ENCODE peak calls at places on chromosomes 2 and 18, in ten cellular contexts. C, S, O, U, J, B, A, R, Z and L are unnamed samples. For H3K9me3 and H3K36me3, the result is how much of the 10 kb centered on the place peaks cover.

GRCh38 chr2:188701836-188702235 is 272.3 kb upstream of the COL3A1 start:
- DNase-seq in C (no peak), S (no peak), O (no peak), U (peak), J (no peak), B (no peak), A (peak), R (no peak), Z (no peak), L (no peak)

GRCh38 chr18:46253498-46253897 is 149.3 kb downstream of the HAUS1 start:
- DNase-seq in C (no peak), S (no peak), O (peak), U (peak), J (no peak), B (no peak), A (peak), R (no peak), Z (no peak), L (no peak)

GRCh38 chr18:71293322-71293721 is 1004.5 kb downstream of the SOCS6 start:
- DNase-seq in C (no peak), S (no peak), O (no peak), U (peak), J (no peak), B (no peak), A (no peak), R (no peak), Z (no peak), L (no peak)

GRCh38 chr2:218859556-218859993 is at the start of gene WNT6:
- DNase-seq in C (no peak), S (no peak), O (no peak), U (no peak), J (no peak), B (no peak), A (peak), R (peak), Z (peak), L (peak)

GRCh38 chr2:74191596-74192380 is 6.6 kb upstream of the MTHFD2 start:
- DNase-seq in C (no peak), S (peak), O (no peak), U (no peak), J (no peak), B (no peak), A (no peak), R (no peak), Z (no peak), L (no peak)

GRCh38 chr2:54478899-54479298 is 22.8 kb downstream of the SPTBN1 start:
- DNase-seq in C (no peak), S (no peak), O (no peak), U (no peak), J (no peak), B (no peak), A (no peak), R (no peak), Z (no peak), L (no peak)

GRCh38 chr2:88054300-88055048 is 1.1 kb downstream of the KRCC1 start:
- DNase-seq in C (no peak), S (no peak), O (peak), U (peak), J (no peak), B (no peak), A (no peak), R (no peak), Z (no peak), L (no peak)

GRCh38 chr2:66985901-66986300 is 411.2 kb upstream of the ETAA1 start:
- DNase-seq in C (no peak), S (no peak), O (no peak), U (peak), J (no peak), B (no peak), A (peak), R (no peak), Z (no peak), L (no peak)

DNA sequence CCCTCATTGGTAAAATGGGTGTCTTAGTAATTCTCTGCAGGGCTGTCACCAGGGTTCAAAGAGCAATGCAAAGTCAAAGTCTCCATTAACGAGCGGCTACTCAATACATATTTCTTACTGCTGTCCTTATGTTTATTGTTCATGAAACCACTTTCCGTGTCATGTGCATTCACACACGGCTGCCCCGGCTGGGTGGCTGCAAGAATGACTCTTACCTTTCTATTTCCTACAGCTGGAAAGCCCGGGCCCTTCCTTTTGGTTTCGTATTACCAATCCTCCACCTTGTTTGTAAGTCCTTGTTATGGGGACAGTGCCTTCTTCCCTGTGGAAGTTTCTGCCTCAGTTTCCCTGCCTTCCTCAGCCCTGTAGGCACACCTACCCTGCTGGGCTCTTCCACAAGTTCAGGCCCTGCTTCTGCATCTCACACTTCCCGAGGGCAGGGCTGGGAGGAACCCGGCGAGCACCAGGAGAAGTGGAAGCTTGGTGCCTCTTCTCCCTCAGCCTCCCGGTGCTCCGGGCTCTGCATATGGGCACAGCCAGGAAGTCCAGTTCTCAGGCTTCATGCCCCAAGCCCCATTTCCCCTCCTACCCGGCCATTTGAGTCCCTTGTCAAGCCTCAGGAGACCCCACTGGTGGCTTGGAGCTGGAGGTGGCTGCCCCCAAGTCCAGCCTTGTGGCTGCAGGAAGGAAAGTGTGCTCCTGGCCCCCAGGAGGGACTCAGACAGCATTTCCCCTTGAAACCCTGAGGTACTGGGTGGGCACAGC is 18.7 kb upstream of the ACKR3 start:
- DNase-seq in C (no peak), S (no peak), O (no peak), U (no peak), J (no peak), B (no peak), A (no peak), R (no peak), Z (no peak), L (no peak)
- H3K4me3 ChIP-seq in C (no peak), S (no peak), O (no peak), U (no peak), J (no peak), B (no peak), A (no peak), R (no peak), Z (no peak), L (no peak)

DNA sequence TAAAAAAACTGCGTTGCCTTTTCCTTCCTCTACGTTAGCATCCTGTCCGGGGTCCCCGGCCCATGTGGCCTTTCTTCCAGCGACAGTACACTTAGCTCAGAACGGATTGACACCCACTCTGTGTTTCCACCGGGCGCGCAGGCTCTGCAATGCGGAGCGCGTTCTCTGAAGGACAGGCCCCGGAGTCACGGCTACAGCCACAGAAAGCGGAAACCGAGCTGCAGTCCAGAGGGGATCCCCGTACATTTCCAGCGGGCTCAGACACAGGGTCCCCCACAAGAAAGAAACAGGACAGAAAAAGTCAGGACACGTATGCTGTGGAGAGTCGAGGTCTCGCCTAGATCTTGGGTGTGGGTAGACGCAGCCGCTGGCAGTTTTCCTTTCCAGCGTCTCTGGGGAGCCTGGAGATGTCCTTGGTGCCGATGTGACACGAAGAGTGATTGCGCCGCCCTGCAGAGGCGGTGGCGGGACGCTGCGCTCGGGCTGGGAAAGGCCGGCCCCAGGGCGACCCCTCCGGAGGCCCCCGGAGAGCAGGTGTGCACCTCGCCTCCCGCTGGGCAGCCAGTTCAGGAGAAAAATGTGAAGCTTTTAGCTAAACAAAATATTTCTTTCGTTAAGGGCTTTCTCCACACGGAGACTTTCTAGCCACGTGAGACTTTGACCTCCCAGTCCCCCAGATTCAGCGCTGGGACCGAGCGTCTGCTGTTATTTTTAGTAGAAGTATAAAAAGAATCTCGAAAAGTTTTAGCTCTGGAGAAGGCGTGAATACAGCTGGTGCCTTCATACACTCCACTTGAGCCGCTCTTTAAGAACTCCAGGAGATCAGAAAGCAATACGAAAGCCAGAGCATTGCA is 1.3 kb upstream of the ACKR3 start:
- DNase-seq in C (no peak), S (peak), O (peak), U (peak), J (no peak), B (no peak), A (peak), R (peak), Z (peak), L (peak)
- H3K9me3 ChIP-seq in C (under half), S (under half), O (under half), U (under half), J (under half), B (under half), A (under half), R (under half), Z (under half), L (under half)

GRCh38 chr2:216160786-216161185 is 51.6 kb downstream of the XRCC5 start:
- DNase-seq in C (no peak), S (no peak), O (no peak), U (no peak), J (no peak), B (no peak), A (no peak), R (no peak), Z (no peak), L (no peak)
- H3K36me3 ChIP-seq in C (half or more), S (under half), O (under half), U (half or more), J (under half), B (half or more), A (half or more), R (half or more), Z (under half), L (half or more)

DNA sequence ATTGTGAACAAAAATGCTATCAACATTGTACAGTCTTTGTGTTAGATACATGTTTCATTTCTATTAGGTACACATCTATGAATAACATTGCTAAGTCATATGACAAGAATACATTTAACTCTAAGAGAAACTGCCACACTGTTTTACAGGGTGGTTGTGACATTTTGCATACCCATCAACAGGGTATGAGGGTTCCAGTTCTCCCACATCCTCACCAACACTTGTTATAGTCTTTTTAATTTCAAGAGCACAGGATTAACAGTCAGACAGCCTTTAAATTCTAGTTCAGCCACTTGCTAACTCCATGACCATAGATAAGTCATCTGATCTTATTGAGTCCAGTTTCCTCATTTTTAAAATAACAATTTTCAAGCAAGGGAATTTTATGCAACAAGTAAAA is 92.5 kb upstream of the PPP1CB start:
- DNase-seq in C (no peak), S (no peak), O (no peak), U (no peak), J (no peak), B (no peak), A (no peak), R (no peak), Z (no peak), L (no peak)
- H3K4me3 ChIP-seq in C (no peak), S (no peak), O (no peak), U (no peak), J (no peak), B (no peak), A (no peak), R (no peak), Z (no peak), L (no peak)

DNA sequence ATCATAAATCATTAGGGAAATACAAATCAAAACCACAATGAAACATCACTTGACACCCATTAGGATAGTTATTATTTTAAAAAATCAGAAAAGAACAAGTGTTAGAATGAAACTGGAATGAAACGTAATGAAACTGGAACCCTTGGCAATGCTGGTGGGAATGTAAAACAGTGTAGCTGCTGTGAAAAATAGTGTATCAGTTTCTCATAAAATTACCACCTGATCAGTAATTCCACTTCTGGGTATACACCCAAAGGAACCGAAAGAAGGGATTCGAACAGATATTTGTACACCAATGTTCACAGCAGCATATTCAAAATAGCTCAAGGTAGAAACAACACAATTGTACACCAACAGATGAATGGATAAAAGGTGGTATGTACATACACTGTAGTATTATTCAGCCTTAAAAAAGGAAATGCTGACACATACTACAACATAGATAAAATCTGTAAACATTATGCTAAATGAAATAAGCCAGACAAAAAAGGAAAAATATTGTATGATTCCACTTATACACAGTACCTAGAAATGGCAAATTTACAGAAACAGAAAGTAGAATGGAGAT is 27.0 kb downstream of the ROCK1 start:
- DNase-seq in C (no peak), S (no peak), O (no peak), U (no peak), J (no peak), B (no peak), A (no peak), R (no peak), Z (no peak), L (no peak)
- H3K9me3 ChIP-seq in C (under half), S (under half), O (under half), U (under half), J (under half), B (under half), A (under half), R (under half), Z (under half), L (under half)

GRCh38 chr18:8726963-8727730 is 21.8 kb downstream of the MTCL1 start:
- DNase-seq in C (no peak), S (no peak), O (no peak), U (no peak), J (no peak), B (no peak), A (no peak), R (no peak), Z (no peak), L (no peak)

GRCh38 chr18:8732442-8733360 is 27.3 kb downstream of the MTCL1 start:
- DNase-seq in C (no peak), S (peak), O (no peak), U (no peak), J (no peak), B (no peak), A (no peak), R (no peak), Z (no peak), L (no peak)

GRCh38 chr18:8726281-8726680 is 20.9 kb downstream of the MTCL1 start:
- DNase-seq in C (no peak), S (no peak), O (no peak), U (no peak), J (no peak), B (no peak), A (no peak), R (no peak), Z (no peak), L (no peak)

GRCh38 chr18:8734496-8734895 is 29.1 kb downstream of the MTCL1 start:
- DNase-seq in C (no peak), S (no peak), O (no peak), U (no peak), J (no peak), B (no peak), A (no peak), R (no peak), Z (no peak), L (no peak)

DNA sequence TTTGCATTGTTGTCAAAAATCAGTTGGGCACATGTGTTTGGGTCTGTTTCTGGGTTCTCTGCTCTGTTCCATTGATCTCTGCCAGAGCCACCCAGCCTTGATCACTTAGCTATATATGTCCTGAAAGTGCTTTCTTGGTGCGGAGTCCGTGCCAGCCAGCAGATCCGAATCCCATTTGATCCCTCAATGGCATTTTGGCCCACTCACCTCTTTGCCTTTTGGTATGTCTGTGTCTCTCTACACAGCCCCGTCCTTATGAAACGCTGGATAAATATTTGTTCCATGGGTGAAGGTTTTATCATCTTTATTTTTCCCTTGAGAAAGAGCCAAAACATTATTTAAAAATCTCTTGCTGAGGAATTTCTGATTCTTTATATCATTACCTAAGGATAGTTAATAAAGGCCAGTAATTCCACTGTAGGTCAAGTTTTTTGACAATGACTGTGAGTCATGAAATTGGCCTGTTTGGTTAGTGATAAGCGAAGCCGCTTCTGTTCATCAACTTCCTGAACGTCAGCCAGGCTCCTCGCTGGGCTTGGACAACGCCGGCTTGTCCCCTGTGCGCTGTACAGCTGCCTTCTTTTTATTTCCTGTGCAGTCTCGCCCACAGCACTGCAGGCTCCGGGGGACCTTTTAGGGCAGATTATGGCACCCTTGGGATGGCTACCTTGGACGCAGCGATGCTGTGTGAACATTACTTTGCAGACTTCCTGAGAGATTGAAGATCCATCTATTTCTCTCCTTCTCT is 24.9 kb downstream of the MTCL1 start:
- DNase-seq in C (no peak), S (peak), O (peak), U (peak), J (no peak), B (no peak), A (no peak), R (peak), Z (no peak), L (no peak)
- H3K36me3 ChIP-seq in C (under half), S (under half), O (under half), U (under half), J (under half), B (under half), A (under half), R (under half), Z (under half), L (under half)